ENCODE peak calls at places on chromosomes 11 and 22, in four cellular contexts. One of them, this sample, is unnamed.

GRCh38 chr22:27223317-27224177 is 566.2 kb downstream of the MIAT start:
- DNase-seq in GM13977: no peak
- DNase-seq in activated gamma-delta T cell treated with Interleukin-2 at 50 U/mL for 16 hours: no peak
- DNase-seq in head of caudate nucleus: no peak
- DNase-seq in this sample: no peak

GRCh38 chr11:78346799-78347198 is 70.8 kb downstream of the GAB2 start:
- DNase-seq in head of caudate nucleus: no peak
- DNase-seq in activated gamma-delta T cell treated with Interleukin-2 at 50 U/mL for 16 hours: no peak
- DNase-seq in GM13977: no peak
- DNase-seq in this sample: no peak

GRCh38 chr11:796565-797299 is 1.3 kb downstream of the SLC25A22 start:
- DNase-seq in activated gamma-delta T cell treated with Interleukin-2 at 50 U/mL for 16 hours: no peak
- DNase-seq in GM13977: no peak
- DNase-seq in head of caudate nucleus: no peak
- DNase-seq in this sample: no peak

GRCh38 chr22:35997438-35997837 is 31.2 kb downstream of the RBFOX2 start:
- DNase-seq in head of caudate nucleus: no peak
- DNase-seq in GM13977: no peak
- DNase-seq in activated gamma-delta T cell treated with Interleukin-2 at 50 U/mL for 16 hours: no peak
- DNase-seq in this sample: no peak

GRCh38 chr22:45551310-45552016 is 48.8 kb downstream of the FBLN1 start:
- DNase-seq in GM13977: no peak
- DNase-seq in activated gamma-delta T cell treated with Interleukin-2 at 50 U/mL for 16 hours: no peak
- DNase-seq in head of caudate nucleus: no peak
- DNase-seq in this sample: no peak

GRCh38 chr11:12087075-12087775 is 23.2 kb upstream of the MICAL2 start:
- DNase-seq in head of caudate nucleus: no peak
- DNase-seq in GM13977: no peak
- DNase-seq in activated gamma-delta T cell treated with Interleukin-2 at 50 U/mL for 16 hours: peak
- DNase-seq in this sample: peak

GRCh38 chr11:17593466-17594245 is 46.6 kb downstream of the OTOG start:
- DNase-seq in GM13977: no peak
- DNase-seq in activated gamma-delta T cell treated with Interleukin-2 at 50 U/mL for 16 hours: peak
- DNase-seq in head of caudate nucleus: no peak
- DNase-seq in this sample: no peak

GRCh38 chr11:125342281-125342980 is 153.6 kb downstream of the FEZ1 start:
- DNase-seq in activated gamma-delta T cell treated with Interleukin-2 at 50 U/mL for 16 hours: no peak
- DNase-seq in GM13977: no peak
- DNase-seq in head of caudate nucleus: no peak
- DNase-seq in this sample: no peak

GRCh38 chr11:79940976-79941735 is 500.3 kb upstream of the TENM4 start:
- DNase-seq in GM13977: no peak
- DNase-seq in activated gamma-delta T cell treated with Interleukin-2 at 50 U/mL for 16 hours: no peak
- DNase-seq in head of caudate nucleus: no peak
- DNase-seq in this sample: peak

GRCh38 chr22:33101550-33101949 is 43.4 kb upstream of the SYN3 start:
- DNase-seq in activated gamma-delta T cell treated with Interleukin-2 at 50 U/mL for 16 hours: no peak
- DNase-seq in GM13977: no peak
- DNase-seq in head of caudate nucleus: no peak
- DNase-seq in this sample: no peak

GRCh38 chr11:3916962-3917361 is 61.5 kb downstream of the STIM1 start:
- DNase-seq in activated gamma-delta T cell treated with Interleukin-2 at 50 U/mL for 16 hours: no peak
- DNase-seq in head of caudate nucleus: no peak
- DNase-seq in GM13977: no peak
- DNase-seq in this sample: peak

This sample was measured in RWPE1.